ENCODE peak calls at places on chromosomes 1 and 21, in ten cellular contexts. I is HCT116, L is A549, T is AG09309, A is left ventricle myocardium inferior, E is fibroblast of the aortic adventitia, D is OCI-LY7, U is uterus, W is PC-3, Z is MM.1S. Q is an unnamed sample.

GRCh38 chr1:55034476-55035133 is 4.7 kb upstream of the PCSK9 start:
- DNase-seq in T (no peak), E (no peak), A (no peak), D (no peak), L (no peak), U (no peak), Z (no peak), W (no peak), I (no peak), Q (no peak)

GRCh38 chr1:206826409-206826808 is 39.0 kb upstream of the IL20 start:
- DNase-seq in I (no peak), Z (no peak), A (no peak), E (peak; percentile 28), T (no peak), U (no peak), D (no peak), W (no peak), L (no peak), Q (peak; percentile 73)

GRCh38 chr1:109928591-109929111 is 18.0 kb downstream of the CSF1 start:
- DNase-seq in I (no peak), U (peak; percentile 75), T (no peak), A (peak; percentile 77), E (peak; percentile 86), Z (no peak), L (no peak), D (no peak), W (no peak), Q (peak; percentile 89)

GRCh38 chr1:16173447-16174260 is 17.8 kb upstream of the EPHA2 start:
- DNase-seq in L (peak; percentile 91), I (peak; percentile 94), A (no peak), E (peak; percentile 73), T (no peak), D (no peak), U (no peak), Z (no peak), W (peak; percentile 98), Q (no peak)

GRCh38 chr1:844472-845026 is 79.2 kb upstream of the SAMD11 start:
- DNase-seq in W (no peak), I (no peak), D (no peak), A (no peak), T (no peak), E (no peak), U (no peak), L (no peak), Z (no peak), Q (no peak)

GRCh38 chr1:99599678-99600175 is 46.2 kb upstream of the PALMD start:
- DNase-seq in A (peak; percentile 33), E (peak; percentile 92), L (peak; percentile 80), U (peak; percentile 22), T (no peak), Z (no peak), D (no peak), I (peak; percentile 0), W (peak; percentile 84), Q (peak; percentile 80)

GRCh38 chr21:44871576-44872265 is 1.8 kb downstream of the PTTG1IP start:
- DNase-seq in U (peak; percentile 39), A (no peak), E (peak; percentile 91), T (peak; percentile 49), Z (no peak), W (peak; percentile 94), I (no peak), D (no peak), L (peak; percentile 39), Q (peak; percentile 90)

GRCh38 chr1:117686907-117687306 is 81.1 kb downstream of the TENT5C start:
- DNase-seq in T (no peak), W (no peak), I (no peak), L (peak; percentile 7), Z (no peak), A (no peak), D (no peak), U (no peak), E (peak; percentile 56), Q (peak; percentile 64)

GRCh38 chr1:239914827-239915231 is 176.9 kb upstream of the FMN2 start:
- DNase-seq in W (peak; percentile 98), D (no peak), Z (peak; percentile 90), L (peak; percentile 31), I (no peak), U (no peak), A (no peak), E (peak; percentile 64), T (peak; percentile 92), Q (peak; percentile 96)
- TF ChIP-seq CTCF in W (peak; percentile 50), D (no peak), Z (peak; percentile 43), L (no peak), I (no peak), U (no peak), A (no peak), E (peak; percentile 24), T (peak; percentile 40), Q (peak; percentile 39)

DNA sequence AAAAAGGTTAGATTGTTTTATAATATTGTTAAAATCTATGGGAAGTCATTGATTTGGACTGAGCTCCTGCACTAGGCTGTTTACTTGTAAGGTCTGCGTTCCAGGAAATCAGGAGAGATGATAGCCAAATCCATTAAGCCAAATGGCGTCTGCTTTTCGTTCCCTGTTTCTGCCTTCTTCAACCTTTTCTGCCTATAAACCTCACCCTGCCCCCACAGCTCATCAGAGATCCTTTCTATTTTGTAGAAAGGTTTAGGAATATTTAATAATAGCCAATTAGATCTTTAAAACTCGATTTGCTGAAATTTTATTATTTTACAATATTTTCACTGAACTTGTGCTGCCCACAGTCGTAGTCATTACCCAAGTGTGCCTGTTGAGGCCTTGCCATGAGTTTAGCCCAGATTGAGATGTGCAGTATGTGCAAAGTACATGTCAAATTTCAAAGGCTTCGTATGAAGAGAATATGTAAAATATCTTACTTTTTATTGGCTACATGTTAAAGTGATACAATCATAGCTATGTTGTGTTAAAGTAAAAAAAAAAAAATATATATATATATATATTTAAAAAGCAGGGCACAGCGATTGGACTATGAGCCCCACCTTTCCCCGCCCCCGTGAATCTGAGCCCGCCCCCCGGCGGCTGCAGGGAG is 444 bp upstream of the IARS2 start:
- DNase-seq in T (no peak), U (peak; percentile 85), L (no peak), Z (no peak), I (no peak), E (no peak), W (no peak), A (no peak), D (no peak), Q (peak; percentile 3)
- H3K4me3 ChIP-seq in T (no peak overlapping the region), U (peak overlapping the region; percentile 89), L (peak overlapping the region; percentile 81), Z (no peak overlapping the region), I (no peak overlapping the region), E (no peak overlapping the region), W (no peak overlapping the region), A (peak overlapping the region; percentile 88), D (peak overlapping the region; percentile 87), Q (no peak overlapping the region)

GRCh38 chr1:27605300-27605766 is 1.4 kb upstream of the AHDC1 start:
- DNase-seq in L (no peak), U (no peak), D (no peak), A (no peak), I (no peak), T (no peak), E (no peak), Z (no peak), W (no peak), Q (no peak)

GRCh38 chr1:27604579-27605299 is 795 bp upstream of the AHDC1 start:
- DNase-seq in E (no peak), L (no peak), T (no peak), A (no peak), W (no peak), Z (no peak), U (no peak), D (no peak), I (no peak), Q (peak; percentile 26)

GRCh38 chr1:27603320-27603961 is 503 bp downstream of the AHDC1 start:
- DNase-seq in Z (peak; percentile 16), T (no peak), W (no peak), A (peak; percentile 49), L (no peak), I (no peak), U (no peak), D (peak; percentile 59), E (no peak), Q (no peak)

GRCh38 chr1:27602510-27603319 is 1.2 kb downstream of the AHDC1 start:
- DNase-seq in U (peak; percentile 75), D (peak; percentile 47), L (no peak), E (no peak), T (no peak), W (peak; percentile 45), A (peak; percentile 61), I (no peak), Z (peak; percentile 24), Q (no peak)

DNA sequence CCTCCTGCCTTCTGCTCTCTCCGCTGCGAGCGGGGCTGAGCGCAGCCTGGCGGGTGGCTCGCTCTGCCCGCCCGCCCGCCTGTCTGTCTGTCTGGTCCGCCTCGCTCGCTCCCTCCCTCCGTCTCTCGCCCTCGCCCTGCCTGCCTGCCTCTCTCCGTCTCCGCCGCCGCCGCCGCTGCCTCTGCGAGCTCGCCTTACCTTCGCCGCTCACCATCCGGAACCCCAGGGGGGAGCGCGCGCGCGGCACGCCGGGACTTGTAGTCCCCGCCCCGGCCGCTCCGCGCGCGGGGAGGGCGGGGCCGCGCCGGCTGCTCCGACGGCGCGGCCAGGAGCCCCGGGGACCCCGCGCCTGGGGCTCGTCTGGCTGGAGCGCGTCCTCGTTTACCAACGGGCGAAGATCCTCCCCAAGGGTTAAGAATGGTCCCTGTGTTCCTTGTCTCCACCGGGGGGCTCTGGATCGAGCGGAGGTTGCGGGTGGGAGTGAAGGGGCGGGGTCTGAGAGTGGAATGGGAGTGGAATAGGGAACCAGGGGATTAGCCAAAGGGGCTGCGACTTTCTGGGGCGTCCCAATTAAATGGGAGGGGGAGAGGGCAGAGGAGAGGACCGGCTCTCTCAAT is at the start of gene AHDC1:
- DNase-seq in A (peak; percentile 93), I (peak; percentile 65), U (peak; percentile 93), L (peak; percentile 88), E (peak; percentile 84), D (peak; percentile 94), W (peak; percentile 90), T (peak; percentile 53), Z (peak; percentile 91), Q (peak; percentile 80)
- TF ChIP-seq CTCF in A (peak; percentile 18), I (no peak), U (no peak), L (no peak), E (no peak), D (no peak), W (no peak), T (no peak), Z (no peak), Q (no peak)

DNA sequence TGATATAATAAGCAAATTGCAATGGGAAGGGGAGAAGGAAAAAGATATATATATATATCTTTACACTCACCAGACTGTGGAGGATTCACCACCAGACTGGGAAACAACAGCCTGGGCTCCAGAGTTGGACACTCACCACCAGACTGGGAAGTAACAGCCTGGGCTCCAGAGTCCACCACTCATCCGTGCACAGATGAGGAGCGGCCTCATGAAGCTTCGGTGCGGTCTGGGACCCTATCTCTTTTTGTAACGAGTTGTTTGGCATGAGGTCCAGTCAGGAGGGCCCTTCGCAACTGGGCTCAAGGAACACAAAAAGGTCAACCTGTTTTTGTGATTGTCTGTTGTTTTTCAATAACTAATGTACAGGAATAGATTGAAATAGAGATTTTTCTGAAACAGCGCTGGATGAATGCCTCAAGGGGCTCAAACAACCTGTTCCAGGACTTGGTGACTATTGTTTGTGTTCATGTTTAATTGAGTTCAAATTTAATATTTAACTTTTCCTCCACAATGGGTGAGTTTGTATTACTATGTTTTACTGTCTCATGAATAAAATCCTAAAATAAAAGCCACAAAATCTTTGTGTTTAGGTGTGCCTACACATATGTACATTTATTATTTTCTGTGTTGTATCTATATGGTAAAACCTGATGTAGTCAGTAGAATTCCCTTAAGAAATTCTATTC is 40.1 kb downstream of the S100A10 start:
- DNase-seq in D (no peak), T (no peak), U (no peak), A (no peak), Z (no peak), L (no peak), W (no peak), I (no peak), E (no peak), Q (no peak)
- H3K4me3 ChIP-seq in D (no peak overlapping the region), T (no peak overlapping the region), U (no peak overlapping the region), A (no peak overlapping the region), Z (no peak overlapping the region), L (no peak overlapping the region), W (no peak overlapping the region), I (no peak overlapping the region), E (no peak overlapping the region), Q (no peak overlapping the region)

Q was measured in fibroblast of mammary gland.